ENCODE peak calls at places on chromosomes 4 and X, in four cellular contexts. One of them, this sample, is unnamed.

GRCh38 chr4:36172650-36173049 is 71.7 kb downstream of the ARAP2 start:
- DNase-seq in CD8-positive, alpha-beta T cell: no peak
- DNase-seq in dorsolateral prefrontal cortex: no peak
- DNase-seq in psoas muscle: no peak
- DNase-seq in this sample: no peak

GRCh38 chrX:20988118-20988517 is 386.1 kb upstream of the CNKSR2 start:
- DNase-seq in CD8-positive, alpha-beta T cell: no peak
- DNase-seq in dorsolateral prefrontal cortex: no peak
- DNase-seq in psoas muscle: no peak
- DNase-seq in this sample: no peak

GRCh38 chr4:101346312-101346561 is 1.1 kb downstream of the PPP3CA start:
- DNase-seq in CD8-positive, alpha-beta T cell: peak; percentile 51
- DNase-seq in dorsolateral prefrontal cortex: no peak
- DNase-seq in psoas muscle: no peak
- DNase-seq in this sample: no peak

GRCh38 chr4:142777045-142777743 is 68.9 kb downstream of the INPP4B start:
- DNase-seq in CD8-positive, alpha-beta T cell: no peak
- DNase-seq in dorsolateral prefrontal cortex: no peak
- DNase-seq in psoas muscle: no peak
- DNase-seq in this sample: no peak

GRCh38 chr4:152949930-152950329 is 13.8 kb downstream of the FHDC1 start:
- DNase-seq in CD8-positive, alpha-beta T cell: no peak
- DNase-seq in dorsolateral prefrontal cortex: no peak
- DNase-seq in psoas muscle: no peak
- DNase-seq in this sample: no peak

GRCh38 chrX:130343411-130343810 is 3.7 kb downstream of the SLC25A14 start:
- DNase-seq in CD8-positive, alpha-beta T cell: no peak
- DNase-seq in dorsolateral prefrontal cortex: no peak
- DNase-seq in psoas muscle: no peak
- DNase-seq in this sample: no peak

GRCh38 chr4:137343221-137343620 is 189.1 kb downstream of the PCDH18 start:
- DNase-seq in CD8-positive, alpha-beta T cell: no peak
- DNase-seq in dorsolateral prefrontal cortex: no peak
- DNase-seq in psoas muscle: no peak
- DNase-seq in this sample: no peak

GRCh38 chrX:151974336-151975227 is at the start of gene GABRE:
- DNase-seq in CD8-positive, alpha-beta T cell: no peak
- DNase-seq in dorsolateral prefrontal cortex: no peak
- DNase-seq in psoas muscle: peak; percentile 67
- DNase-seq in this sample: peak; percentile 91

GRCh38 chr4:89797117-89797516 is 39.8 kb downstream of the SNCA start:
- DNase-seq in CD8-positive, alpha-beta T cell: no peak
- DNase-seq in dorsolateral prefrontal cortex: no peak
- DNase-seq in psoas muscle: no peak
- DNase-seq in this sample: no peak

GRCh38 chr4:25321703-25322102 is 9.1 kb downstream of the ZCCHC4 start:
- DNase-seq in CD8-positive, alpha-beta T cell: no peak
- DNase-seq in dorsolateral prefrontal cortex: no peak
- DNase-seq in psoas muscle: no peak
- DNase-seq in this sample: no peak

GRCh38 chr4:25320374-25321172 is 8.0 kb downstream of the ZCCHC4 start:
- DNase-seq in CD8-positive, alpha-beta T cell: no peak
- DNase-seq in dorsolateral prefrontal cortex: no peak
- DNase-seq in psoas muscle: no peak
- DNase-seq in this sample: no peak
- H3K27ac ChIP-seq in CD8-positive, alpha-beta T cell: no peak overlapping the region
- H3K27ac ChIP-seq in dorsolateral prefrontal cortex: no peak overlapping the region
- H3K27ac ChIP-seq in psoas muscle: no peak overlapping the region
- H3K27ac ChIP-seq in this sample: no peak overlapping the region

DNA sequence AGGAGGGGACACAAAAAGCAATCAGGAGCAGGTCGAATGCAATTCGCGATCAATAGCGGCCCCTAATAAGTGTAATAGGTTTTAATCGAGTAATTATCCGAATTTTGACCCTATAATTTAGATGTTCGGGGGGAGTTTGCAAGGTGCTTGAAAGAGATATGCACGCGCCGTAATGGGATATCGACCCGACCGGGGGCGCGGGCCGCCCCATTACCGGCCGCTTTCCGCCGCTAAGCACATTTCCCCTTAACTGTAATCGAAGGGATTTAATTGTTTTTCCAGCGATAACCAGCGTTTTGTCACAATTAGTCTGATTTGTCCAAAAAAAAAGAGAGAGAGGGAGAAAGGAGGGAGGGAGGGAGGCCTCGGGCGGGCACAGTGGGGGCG is 1.0 kb downstream of the NKX1-1 start:
- DNase-seq in CD8-positive, alpha-beta T cell: no peak
- DNase-seq in dorsolateral prefrontal cortex: peak; percentile 4
- DNase-seq in psoas muscle: no peak
- DNase-seq in this sample: no peak
- H3K27me3 ChIP-seq in CD8-positive, alpha-beta T cell: peaks cover 22% of the 10 kb centered on the region
- H3K27me3 ChIP-seq in dorsolateral prefrontal cortex: peaks cover 66% of the 10 kb centered on the region
- H3K27me3 ChIP-seq in psoas muscle: peaks cover 5% of the 10 kb centered on the region
- H3K27me3 ChIP-seq in this sample: no peaks in the 10 kb centered on the region

GRCh38 chr4:3520276-3520675 is 11.9 kb downstream of the LRPAP1 start:
- DNase-seq in CD8-positive, alpha-beta T cell: no peak
- DNase-seq in dorsolateral prefrontal cortex: no peak
- DNase-seq in psoas muscle: peak; percentile 45
- DNase-seq in this sample: peak; percentile 21

GRCh38 chr4:3518941-3519340 is 13.3 kb downstream of the LRPAP1 start:
- DNase-seq in CD8-positive, alpha-beta T cell: no peak
- DNase-seq in dorsolateral prefrontal cortex: no peak
- DNase-seq in psoas muscle: peak; percentile 28
- DNase-seq in this sample: peak; percentile 21

GRCh38 chr4:3518511-3518880 is 13.7 kb downstream of the LRPAP1 start:
- DNase-seq in CD8-positive, alpha-beta T cell: no peak
- DNase-seq in dorsolateral prefrontal cortex: no peak
- DNase-seq in psoas muscle: no peak
- DNase-seq in this sample: peak; percentile 37

GRCh38 chr4:3520796-3521600 is 11.2 kb downstream of the LRPAP1 start:
- DNase-seq in CD8-positive, alpha-beta T cell: no peak
- DNase-seq in dorsolateral prefrontal cortex: no peak
- DNase-seq in psoas muscle: peak; percentile 56
- DNase-seq in this sample: peak; percentile 73

DNA sequence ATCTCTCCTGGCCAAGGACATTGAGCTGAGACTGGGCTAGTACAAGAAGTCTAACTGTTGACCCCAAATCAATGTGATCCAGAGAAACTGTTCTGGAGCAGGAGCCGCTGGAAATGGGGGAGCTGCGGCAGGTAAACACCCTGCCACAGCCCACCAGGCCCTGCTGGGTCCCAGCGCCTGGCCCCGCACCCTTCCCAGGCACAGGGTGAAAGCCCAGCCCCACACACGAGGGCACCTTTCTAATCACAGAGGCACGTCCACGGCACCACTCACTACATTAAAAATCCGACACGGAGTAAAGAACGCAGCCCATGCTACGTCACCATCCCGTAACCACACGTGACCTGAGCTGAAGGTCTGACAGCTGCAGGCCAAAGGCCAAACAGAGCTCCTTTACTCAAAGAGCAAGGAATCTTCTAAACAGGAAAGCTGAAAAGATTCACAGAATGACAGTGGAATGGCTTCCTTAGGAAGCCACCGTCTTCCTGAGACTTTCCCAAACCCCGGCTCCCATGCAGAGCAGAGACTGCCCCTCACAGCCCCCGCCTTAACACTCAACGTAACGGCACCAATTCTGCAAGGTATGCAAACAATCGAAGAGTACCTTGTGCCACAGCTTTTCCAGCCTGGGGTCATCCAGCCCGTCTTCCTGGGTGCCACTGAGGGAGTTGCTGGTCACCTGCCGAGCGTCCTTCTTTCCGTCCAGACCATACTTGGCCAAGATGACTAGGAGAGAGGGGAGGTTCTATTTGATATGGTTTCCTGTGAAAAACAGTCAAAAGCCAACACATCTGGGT is 12.6 kb downstream of the LRPAP1 start:
- DNase-seq in CD8-positive, alpha-beta T cell: no peak
- DNase-seq in dorsolateral prefrontal cortex: no peak
- DNase-seq in psoas muscle: peak; percentile 48
- DNase-seq in this sample: peak; percentile 35
- H3K27ac ChIP-seq in CD8-positive, alpha-beta T cell: no peak overlapping the region
- H3K27ac ChIP-seq in dorsolateral prefrontal cortex: no peak overlapping the region
- H3K27ac ChIP-seq in psoas muscle: no peak overlapping the region
- H3K27ac ChIP-seq in this sample: no peak overlapping the region

DNA sequence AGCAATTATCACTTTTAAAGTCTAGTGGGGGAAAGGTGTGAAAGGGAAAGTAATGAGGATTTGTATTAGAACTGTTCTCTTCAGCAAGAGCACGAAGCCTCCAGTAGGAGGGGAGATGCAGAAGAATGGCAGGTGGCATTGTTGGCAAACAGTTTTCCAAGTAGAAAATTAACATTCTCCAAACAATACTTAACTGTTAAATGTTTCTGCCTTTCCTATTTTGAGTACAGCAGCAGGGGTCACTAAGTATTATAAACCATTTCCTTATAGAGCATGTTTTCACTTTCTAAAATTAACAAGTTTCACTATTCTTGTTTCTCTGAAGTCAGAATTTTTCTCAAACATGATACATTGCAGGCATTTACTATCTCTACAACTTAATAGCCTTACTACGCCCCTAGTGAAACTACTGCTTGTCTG is 58.7 kb downstream of the LEF1 start:
- DNase-seq in CD8-positive, alpha-beta T cell: no peak
- DNase-seq in dorsolateral prefrontal cortex: no peak
- DNase-seq in psoas muscle: no peak
- DNase-seq in this sample: no peak
- H3K27me3 ChIP-seq in CD8-positive, alpha-beta T cell: no peaks in the 10 kb centered on the region
- H3K27me3 ChIP-seq in dorsolateral prefrontal cortex: no peaks in the 10 kb centered on the region
- H3K27me3 ChIP-seq in psoas muscle: peaks cover 9% of the 10 kb centered on the region
- H3K27me3 ChIP-seq in this sample: no peaks in the 10 kb centered on the region

GRCh38 chrX:140912606-140913005 is 89.8 kb upstream of the SPANXB1 start:
- DNase-seq in CD8-positive, alpha-beta T cell: no peak
- DNase-seq in dorsolateral prefrontal cortex: no peak
- DNase-seq in psoas muscle: no peak
- DNase-seq in this sample: no peak
- H3K27ac ChIP-seq in CD8-positive, alpha-beta T cell: no peak overlapping the region
- H3K27ac ChIP-seq in dorsolateral prefrontal cortex: no peak overlapping the region
- H3K27ac ChIP-seq in psoas muscle: no peak overlapping the region
- H3K27ac ChIP-seq in this sample: no peak overlapping the region

GRCh38 chr4:184147858-184148799 is 69.5 kb downstream of the ENPP6 start:
- DNase-seq in CD8-positive, alpha-beta T cell: no peak
- DNase-seq in dorsolateral prefrontal cortex: no peak
- DNase-seq in psoas muscle: no peak
- DNase-seq in this sample: no peak
- H3K27me3 ChIP-seq in CD8-positive, alpha-beta T cell: no peaks in the 10 kb centered on the region
- H3K27me3 ChIP-seq in dorsolateral prefrontal cortex: no peaks in the 10 kb centered on the region
- H3K27me3 ChIP-seq in psoas muscle: no peaks in the 10 kb centered on the region
- H3K27me3 ChIP-seq in this sample: no peaks in the 10 kb centered on the region

DNA sequence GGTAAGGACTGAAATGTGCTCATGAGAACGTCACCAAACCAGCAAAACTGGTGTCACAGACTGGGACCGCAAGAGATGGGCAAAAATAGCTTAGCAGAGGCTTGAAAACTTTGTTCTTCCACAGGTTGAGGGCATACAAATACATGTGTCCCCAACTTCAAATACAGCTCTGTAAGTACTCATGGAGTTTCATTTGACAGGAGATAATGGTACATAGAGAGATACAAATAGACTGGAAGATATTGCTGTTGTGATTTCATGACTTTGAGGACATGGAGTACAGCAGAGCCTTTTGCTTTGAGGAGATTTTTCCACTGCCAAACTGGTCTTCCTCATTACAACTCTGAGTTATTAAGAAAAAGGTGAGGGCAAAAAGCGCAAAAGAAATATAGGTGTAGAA is 70.7 kb downstream of the STX18 start:
- DNase-seq in CD8-positive, alpha-beta T cell: no peak
- DNase-seq in dorsolateral prefrontal cortex: no peak
- DNase-seq in psoas muscle: no peak
- DNase-seq in this sample: no peak
- H3K27ac ChIP-seq in CD8-positive, alpha-beta T cell: no peak overlapping the region
- H3K27ac ChIP-seq in dorsolateral prefrontal cortex: no peak overlapping the region
- H3K27ac ChIP-seq in psoas muscle: no peak overlapping the region
- H3K27ac ChIP-seq in this sample: no peak overlapping the region